ENCODE peak calls at places on chromosomes 13 and 19, in four cellular contexts. G is EH; M is T follicular helper cell; O is stimulated activated CD8-positive, alpha-beta memory T cell treated with anti-CD3 and anti-CD28 coated beads, Interleukin-12 subunit alpha, Interleukin-12 subunit beta, amount 100 ng/mL, for 4 hours. P is an unnamed sample.
A peak's percentile ranks its signal among the peaks of the same experiment; 100 is the strongest.

GRCh38 chr19:35824150-35824549 is 11.5 kb upstream of the PRODH2 start:
- DNase-seq in G (no peak), M (no peak), O (no peak), P (no peak)

GRCh38 chr19:33375760-33376159 is 2.3 kb downstream of the CEBPG start:
- DNase-seq in G (peak; percentile 49), M (no peak), O (no peak), P (no peak)

GRCh38 chr19:41351339-41352245 is 2.1 kb downstream of the TGFB1 start:
- DNase-seq in G (peak; percentile 64), M (peak; percentile 78), O (peak; percentile 85), P (peak; percentile 88)

GRCh38 chr19:10289167-10289835 is 451 bp upstream of the ICAM5 start:
- DNase-seq in G (peak; percentile 79), M (peak; percentile 46), O (peak; percentile 47), P (peak; percentile 44)

GRCh38 chr19:751501-752341 is 809 bp downstream of the MISP start:
- DNase-seq in G (peak; percentile 91), M (no peak), O (no peak), P (no peak)

GRCh38 chr19:29139227-29139626 is 73.7 kb downstream of the UQCRFS1 start:
- DNase-seq in G (no peak), M (no peak), O (no peak), P (no peak)

GRCh38 chr19:51739466-51740213 is 12.0 kb downstream of the FPR1 start:
- DNase-seq in G (no peak), M (no peak), O (no peak), P (no peak)

GRCh38 chr13:28574617-28575142 is 79.8 kb upstream of the FLT1 start:
- DNase-seq in G (peak; percentile 99), M (no peak), O (no peak), P (no peak)

GRCh38 chr19:10439588-10439987 is 19.2 kb downstream of the PDE4A start:
- DNase-seq in G (no peak), M (no peak), O (no peak), P (no peak)

GRCh38 chr13:73943137-73943964 is 190.9 kb downstream of the KLF12 start:
- DNase-seq in G (peak; percentile 48), M (no peak), O (no peak), P (no peak)

GRCh38 chr13:27131202-27131623 is 40.4 kb downstream of the USP12 start:
- DNase-seq in G (no peak), M (peak; percentile 40), O (peak; percentile 47), P (peak; percentile 58)

GRCh38 chr13:99308481-99309087 is 1.4 kb upstream of the GPR183 start:
- DNase-seq in G (peak; percentile 73), M (no peak), O (no peak), P (no peak)

GRCh38 chr13:32021785-32022184 is 9.8 kb upstream of the FRY start:
- DNase-seq in G (peak; percentile 45), M (no peak), O (no peak), P (no peak)

GRCh38 chr19:28176193-28176592 is 1036.8 kb downstream of the UQCRFS1 start:
- DNase-seq in G (no peak), M (no peak), O (no peak), P (no peak)

P was measured in T-helper 22 cell.